ENCODE peak calls at places on chromosomes 12 and 14, in ten cellular contexts. One of them, this sample, is unnamed. For H3K27me3, the result is how much of the 10 kb centered on the place peaks cover.

GRCh38 chr12:124917841-124918621 is 3.6 kb upstream of the UBC start:
- DNase-seq in left lung: no peak
- DNase-seq in heart left ventricle: no peak
- DNase-seq in WERI-Rb-1: no peak
- DNase-seq in fibroblast of lung: peak
- DNase-seq in H9: no peak
- DNase-seq in CD8-positive, alpha-beta T cell: no peak
- DNase-seq in breast epithelium: peak
- DNase-seq in transverse colon: no peak
- DNase-seq in adrenal gland: peak
- DNase-seq in this sample: peak

GRCh38 chr14:32702571-32702970 is 236.1 kb upstream of the NPAS3 start:
- DNase-seq in transverse colon: peak
- DNase-seq in H9: peak
- DNase-seq in left lung: peak
- DNase-seq in WERI-Rb-1: no peak
- DNase-seq in breast epithelium: peak
- DNase-seq in CD8-positive, alpha-beta T cell: no peak
- DNase-seq in adrenal gland: peak
- DNase-seq in fibroblast of lung: peak
- DNase-seq in heart left ventricle: peak
- DNase-seq in this sample: peak

GRCh38 chr12:12008931-12009611 is 61.7 kb upstream of the BCL2L14 start:
- DNase-seq in heart left ventricle: no peak
- DNase-seq in H9: peak
- DNase-seq in left lung: peak
- DNase-seq in adrenal gland: no peak
- DNase-seq in fibroblast of lung: peak
- DNase-seq in CD8-positive, alpha-beta T cell: peak
- DNase-seq in transverse colon: no peak
- DNase-seq in WERI-Rb-1: no peak
- DNase-seq in breast epithelium: peak
- DNase-seq in this sample: no peak

GRCh38 chr12:91630118-91630517 is 447.5 kb upstream of the DCN start:
- DNase-seq in WERI-Rb-1: peak
- DNase-seq in H9: no peak
- DNase-seq in CD8-positive, alpha-beta T cell: no peak
- DNase-seq in breast epithelium: no peak
- DNase-seq in transverse colon: no peak
- DNase-seq in fibroblast of lung: no peak
- DNase-seq in adrenal gland: no peak
- DNase-seq in heart left ventricle: no peak
- DNase-seq in left lung: no peak
- DNase-seq in this sample: no peak

GRCh38 chr14:97697772-97698171 is 900.6 kb downstream of the VRK1 start:
- DNase-seq in transverse colon: no peak
- DNase-seq in WERI-Rb-1: no peak
- DNase-seq in breast epithelium: no peak
- DNase-seq in fibroblast of lung: no peak
- DNase-seq in left lung: no peak
- DNase-seq in CD8-positive, alpha-beta T cell: no peak
- DNase-seq in heart left ventricle: no peak
- DNase-seq in adrenal gland: no peak
- DNase-seq in H9: no peak
- DNase-seq in this sample: no peak

GRCh38 chr12:16581416-16581815 is 24.5 kb downstream of the LMO3 start:
- DNase-seq in H9: no peak
- DNase-seq in fibroblast of lung: peak
- DNase-seq in WERI-Rb-1: no peak
- DNase-seq in left lung: no peak
- DNase-seq in transverse colon: no peak
- DNase-seq in adrenal gland: no peak
- DNase-seq in CD8-positive, alpha-beta T cell: no peak
- DNase-seq in heart left ventricle: no peak
- DNase-seq in breast epithelium: no peak
- DNase-seq in this sample: no peak

GRCh38 chr14:89279649-89280232 is 137.3 kb downstream of the FOXN3 start:
- DNase-seq in heart left ventricle: no peak
- DNase-seq in adrenal gland: no peak
- DNase-seq in transverse colon: no peak
- DNase-seq in breast epithelium: no peak
- DNase-seq in H9: no peak
- DNase-seq in left lung: no peak
- DNase-seq in fibroblast of lung: no peak
- DNase-seq in CD8-positive, alpha-beta T cell: no peak
- DNase-seq in WERI-Rb-1: peak
- DNase-seq in this sample: no peak

GRCh38 chr14:101353422-101353821 is 207.9 kb upstream of the DIO3 start:
- DNase-seq in heart left ventricle: no peak
- DNase-seq in left lung: no peak
- DNase-seq in adrenal gland: no peak
- DNase-seq in fibroblast of lung: no peak
- DNase-seq in breast epithelium: no peak
- DNase-seq in transverse colon: no peak
- DNase-seq in WERI-Rb-1: no peak
- DNase-seq in H9: peak
- DNase-seq in CD8-positive, alpha-beta T cell: no peak
- DNase-seq in this sample: no peak

GRCh38 chr14:72781476-72782181 is 112.3 kb downstream of the DPF3 start:
- DNase-seq in breast epithelium: no peak
- DNase-seq in heart left ventricle: no peak
- DNase-seq in fibroblast of lung: peak
- DNase-seq in CD8-positive, alpha-beta T cell: no peak
- DNase-seq in adrenal gland: no peak
- DNase-seq in H9: no peak
- DNase-seq in WERI-Rb-1: no peak
- DNase-seq in transverse colon: no peak
- DNase-seq in left lung: no peak
- DNase-seq in this sample: no peak

GRCh38 chr12:119061208-119061796 is 80.0 kb downstream of the SRRM4 start:
- DNase-seq in fibroblast of lung: peak
- DNase-seq in left lung: peak
- DNase-seq in transverse colon: peak
- DNase-seq in heart left ventricle: peak
- DNase-seq in adrenal gland: peak
- DNase-seq in breast epithelium: no peak
- DNase-seq in CD8-positive, alpha-beta T cell: no peak
- DNase-seq in H9: peak
- DNase-seq in WERI-Rb-1: no peak
- DNase-seq in this sample: no peak

DNA sequence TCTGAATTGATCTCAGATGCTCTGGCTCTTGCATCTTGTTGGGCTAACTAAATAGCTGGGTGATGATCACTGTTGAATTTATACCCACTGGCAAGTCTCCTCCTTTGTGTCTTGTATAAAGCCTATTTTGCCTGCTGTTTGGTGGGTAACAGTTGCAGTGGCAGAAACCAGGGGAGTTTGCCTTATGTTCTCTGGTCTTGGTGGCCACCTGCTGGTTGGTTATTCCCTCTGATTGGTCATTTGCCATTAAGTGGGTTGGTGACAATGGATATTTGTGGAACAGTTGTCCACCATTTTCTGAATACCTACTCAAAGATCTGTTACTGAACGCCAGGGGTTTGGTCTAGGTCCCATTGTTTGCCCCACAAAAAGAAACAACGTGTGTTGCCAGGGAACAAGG is 52.1 kb downstream of the AVPR1A start:
- DNase-seq in left lung: no peak
- DNase-seq in breast epithelium: no peak
- DNase-seq in WERI-Rb-1: peak
- DNase-seq in heart left ventricle: no peak
- DNase-seq in adrenal gland: no peak
- DNase-seq in H9: no peak
- DNase-seq in CD8-positive, alpha-beta T cell: no peak
- DNase-seq in fibroblast of lung: no peak
- DNase-seq in transverse colon: no peak
- DNase-seq in this sample: no peak
- TF ChIP-seq CTCF in left lung: no peak
- TF ChIP-seq CTCF in breast epithelium: no peak
- TF ChIP-seq CTCF in WERI-Rb-1: peak
- TF ChIP-seq CTCF in heart left ventricle: no peak
- TF ChIP-seq CTCF in adrenal gland: no peak
- TF ChIP-seq CTCF in H9: peak
- TF ChIP-seq CTCF in CD8-positive, alpha-beta T cell: no peak
- TF ChIP-seq CTCF in fibroblast of lung: no peak
- TF ChIP-seq CTCF in transverse colon: no peak
- TF ChIP-seq CTCF in this sample: no peak

DNA sequence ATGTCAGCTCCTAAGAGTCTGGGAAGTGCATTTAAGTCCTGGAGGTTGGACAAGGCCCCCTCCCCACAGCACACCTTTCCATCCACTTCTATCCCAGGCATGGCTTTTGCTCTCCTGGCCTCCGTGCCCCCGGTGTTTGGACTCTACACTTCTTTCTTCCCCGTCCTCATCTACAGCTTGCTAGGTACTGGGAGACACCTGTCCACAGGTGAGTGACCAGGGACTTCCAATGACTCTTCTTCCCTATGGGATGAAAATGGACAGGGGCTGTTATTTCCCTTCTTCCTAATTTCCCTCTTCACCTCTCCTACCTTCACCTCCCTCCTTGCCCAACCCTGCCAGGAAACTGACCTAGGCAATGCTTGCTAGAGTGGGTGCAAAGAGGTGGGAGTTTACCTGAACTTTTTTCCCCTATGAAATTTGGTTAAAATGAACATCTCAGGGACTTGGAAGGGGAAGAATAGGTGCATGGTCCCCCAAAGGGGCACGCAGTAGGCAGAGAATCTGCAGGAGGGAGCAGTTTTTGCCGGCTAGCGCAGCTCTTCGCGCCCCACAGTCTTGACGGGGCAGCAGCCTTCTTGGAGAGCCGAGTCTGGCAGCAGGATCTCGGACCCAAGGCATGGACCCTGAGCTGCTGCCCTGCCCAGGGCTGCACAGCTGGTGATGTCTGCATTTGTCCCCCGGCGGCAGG is 9.2 kb downstream of the ARHGEF25 start:
- DNase-seq in adrenal gland: no peak
- DNase-seq in fibroblast of lung: no peak
- DNase-seq in transverse colon: no peak
- DNase-seq in breast epithelium: no peak
- DNase-seq in CD8-positive, alpha-beta T cell: no peak
- DNase-seq in H9: no peak
- DNase-seq in WERI-Rb-1: no peak
- DNase-seq in left lung: no peak
- DNase-seq in heart left ventricle: no peak
- DNase-seq in this sample: no peak
- H3K27me3 ChIP-seq in adrenal gland: under half
- H3K27me3 ChIP-seq in fibroblast of lung: under half
- H3K27me3 ChIP-seq in transverse colon: half or more
- H3K27me3 ChIP-seq in breast epithelium: under half
- H3K27me3 ChIP-seq in CD8-positive, alpha-beta T cell: half or more
- H3K27me3 ChIP-seq in H9: half or more
- H3K27me3 ChIP-seq in WERI-Rb-1: under half
- H3K27me3 ChIP-seq in left lung: half or more
- H3K27me3 ChIP-seq in heart left ventricle: under half
- H3K27me3 ChIP-seq in this sample: under half

GRCh38 chr12:52715416-52715815 is 12.1 kb upstream of the KRT77 start:
- DNase-seq in CD8-positive, alpha-beta T cell: no peak
- DNase-seq in transverse colon: peak
- DNase-seq in breast epithelium: no peak
- DNase-seq in heart left ventricle: no peak
- DNase-seq in H9: peak
- DNase-seq in WERI-Rb-1: peak
- DNase-seq in fibroblast of lung: no peak
- DNase-seq in left lung: no peak
- DNase-seq in adrenal gland: no peak
- DNase-seq in this sample: no peak
- TF ChIP-seq CTCF in CD8-positive, alpha-beta T cell: no peak
- TF ChIP-seq CTCF in transverse colon: peak
- TF ChIP-seq CTCF in breast epithelium: no peak
- TF ChIP-seq CTCF in heart left ventricle: no peak
- TF ChIP-seq CTCF in H9: peak
- TF ChIP-seq CTCF in WERI-Rb-1: peak
- TF ChIP-seq CTCF in fibroblast of lung: no peak
- TF ChIP-seq CTCF in left lung: peak
- TF ChIP-seq CTCF in adrenal gland: no peak
- TF ChIP-seq CTCF in this sample: no peak

GRCh38 chr12:129903092-129903945 is 506 bp downstream of the TMEM132D start:
- DNase-seq in H9: peak
- DNase-seq in heart left ventricle: no peak
- DNase-seq in adrenal gland: no peak
- DNase-seq in fibroblast of lung: peak
- DNase-seq in left lung: no peak
- DNase-seq in breast epithelium: no peak
- DNase-seq in WERI-Rb-1: no peak
- DNase-seq in transverse colon: no peak
- DNase-seq in CD8-positive, alpha-beta T cell: no peak
- DNase-seq in this sample: no peak

GRCh38 chr12:129901256-129901655 is 2.6 kb downstream of the TMEM132D start:
- DNase-seq in left lung: no peak
- DNase-seq in transverse colon: no peak
- DNase-seq in fibroblast of lung: peak
- DNase-seq in WERI-Rb-1: no peak
- DNase-seq in breast epithelium: no peak
- DNase-seq in H9: no peak
- DNase-seq in adrenal gland: no peak
- DNase-seq in CD8-positive, alpha-beta T cell: no peak
- DNase-seq in heart left ventricle: no peak
- DNase-seq in this sample: no peak

GRCh38 chr12:129900306-129900705 is 3.5 kb downstream of the TMEM132D start:
- DNase-seq in left lung: no peak
- DNase-seq in heart left ventricle: no peak
- DNase-seq in adrenal gland: no peak
- DNase-seq in WERI-Rb-1: no peak
- DNase-seq in fibroblast of lung: no peak
- DNase-seq in CD8-positive, alpha-beta T cell: no peak
- DNase-seq in transverse colon: no peak
- DNase-seq in H9: peak
- DNase-seq in breast epithelium: no peak
- DNase-seq in this sample: no peak

GRCh38 chr12:129903956-129904769 is at the start of gene TMEM132D:
- DNase-seq in adrenal gland: no peak
- DNase-seq in fibroblast of lung: peak
- DNase-seq in H9: peak
- DNase-seq in heart left ventricle: no peak
- DNase-seq in transverse colon: no peak
- DNase-seq in CD8-positive, alpha-beta T cell: no peak
- DNase-seq in WERI-Rb-1: no peak
- DNase-seq in left lung: no peak
- DNase-seq in breast epithelium: no peak
- DNase-seq in this sample: no peak

GRCh38 chr12:129902371-129903091 is 1.3 kb downstream of the TMEM132D start:
- DNase-seq in heart left ventricle: no peak
- DNase-seq in left lung: no peak
- DNase-seq in adrenal gland: no peak
- DNase-seq in H9: peak
- DNase-seq in WERI-Rb-1: no peak
- DNase-seq in fibroblast of lung: no peak
- DNase-seq in breast epithelium: no peak
- DNase-seq in CD8-positive, alpha-beta T cell: no peak
- DNase-seq in transverse colon: no peak
- DNase-seq in this sample: no peak
- H3K27me3 ChIP-seq in heart left ventricle: under half
- H3K27me3 ChIP-seq in left lung: half or more
- H3K27me3 ChIP-seq in adrenal gland: under half
- H3K27me3 ChIP-seq in H9: under half
- H3K27me3 ChIP-seq in WERI-Rb-1: half or more
- H3K27me3 ChIP-seq in fibroblast of lung: under half
- H3K27me3 ChIP-seq in breast epithelium: under half
- H3K27me3 ChIP-seq in CD8-positive, alpha-beta T cell: under half
- H3K27me3 ChIP-seq in transverse colon: under half
- H3K27me3 ChIP-seq in this sample: under half

GRCh38 chr14:95998656-95999055 is 40.5 kb upstream of the C14orf132 start:
- DNase-seq in WERI-Rb-1: no peak
- DNase-seq in breast epithelium: no peak
- DNase-seq in fibroblast of lung: peak
- DNase-seq in H9: no peak
- DNase-seq in CD8-positive, alpha-beta T cell: no peak
- DNase-seq in adrenal gland: no peak
- DNase-seq in heart left ventricle: no peak
- DNase-seq in left lung: no peak
- DNase-seq in transverse colon: no peak
- DNase-seq in this sample: no peak
- TF ChIP-seq CTCF in WERI-Rb-1: peak
- TF ChIP-seq CTCF in breast epithelium: no peak
- TF ChIP-seq CTCF in fibroblast of lung: peak
- TF ChIP-seq CTCF in H9: peak
- TF ChIP-seq CTCF in CD8-positive, alpha-beta T cell: no peak
- TF ChIP-seq CTCF in adrenal gland: peak
- TF ChIP-seq CTCF in heart left ventricle: peak
- TF ChIP-seq CTCF in left lung: peak
- TF ChIP-seq CTCF in transverse colon: no peak
- TF ChIP-seq CTCF in this sample: peak

This sample was measured in tibial artery.